ENCODE peak calls at places on chromosomes 13 and 19, in ten cellular contexts. W is epithelial cell of esophagus, Z is IMR-90, E is tibial nerve, Y is BJ, R is GM12865, U is neuronal stem cell, X is fibroblast of lung, J is AG04450, Q is heart right ventricle. I is an unnamed sample.

GRCh38 chr13:38303816-38304215 is 45.8 kb upstream of the UFM1 start:
- DNase-seq in W (no peak), Z (no peak), E (no peak), Y (no peak), R (no peak), U (no peak), X (no peak), J (no peak), Q (no peak), I (no peak)

GRCh38 chr13:46179576-46180368 is 2.2 kb downstream of the LCP1 start:
- DNase-seq in W (no peak), Z (no peak), E (no peak), Y (no peak), R (peak; percentile 81), U (no peak), X (no peak), J (no peak), Q (peak; percentile 50), I (no peak)

GRCh38 chr19:3975637-3976087 is 4.8 kb upstream of the DAPK3 start:
- DNase-seq in W (no peak), Z (no peak), E (no peak), Y (no peak), R (no peak), U (no peak), X (no peak), J (no peak), Q (no peak), I (no peak)

GRCh38 chr13:46211116-46211515 is 612 bp upstream of the LRRC63 start:
- DNase-seq in W (peak; percentile 4), Z (no peak), E (no peak), Y (no peak), R (peak; percentile 4), U (no peak), X (no peak), J (no peak), Q (no peak), I (no peak)

GRCh38 chr19:5048091-5048726 is 79.3 kb downstream of the KDM4B start:
- DNase-seq in W (peak; percentile 75), Z (peak; percentile 67), E (peak; percentile 63), Y (no peak), R (peak; percentile 61), U (peak; percentile 78), X (peak; percentile 72), J (peak; percentile 39), Q (peak; percentile 68), I (no peak)

GRCh38 chr13:50526771-50527567 is 316.5 kb downstream of the DLEU7 start:
- DNase-seq in W (no peak), Z (no peak), E (no peak), Y (no peak), R (no peak), U (no peak), X (no peak), J (no peak), Q (no peak), I (no peak)

GRCh38 chr19:4717966-4718701 is 5.5 kb downstream of the DPP9 start:
- DNase-seq in W (no peak), Z (no peak), E (no peak), Y (no peak), R (no peak), U (no peak), X (no peak), J (no peak), Q (no peak), I (no peak)

GRCh38 chr19:10747271-10747670 is 29.4 kb downstream of the DNM2 start:
- DNase-seq in W (peak; percentile 53), Z (no peak), E (no peak), Y (no peak), R (no peak), U (no peak), X (no peak), J (no peak), Q (no peak), I (no peak)

GRCh38 chr13:64633948-64634347 is 2596.2 kb downstream of the PCDH9 start:
- DNase-seq in W (peak; percentile 66), Z (no peak), E (no peak), Y (no peak), R (no peak), U (no peak), X (no peak), J (no peak), Q (no peak), I (no peak)

GRCh38 chr13:30394798-30395191 is 27.5 kb upstream of the UBE2L5 start:
- DNase-seq in W (no peak), Z (peak; percentile 19), E (no peak), Y (no peak), R (peak; percentile 74), U (no peak), X (peak; percentile 36), J (no peak), Q (no peak), I (no peak)

GRCh38 chr19:50512999-50513745 is 541 bp downstream of the ASPDH start:
- DNase-seq in W (no peak), Z (no peak), E (no peak), Y (no peak), R (no peak), U (no peak), X (no peak), J (no peak), Q (no peak), I (no peak)
- H3K4me3 ChIP-seq in W (no peak overlapping the region), Z (no peak overlapping the region), E (no peak overlapping the region), Y (no peak overlapping the region), R (no peak overlapping the region), U (no peak overlapping the region), X (no peak overlapping the region), J (no peak overlapping the region), Q (no peak overlapping the region), I (no peak overlapping the region)

GRCh38 chr19:43777163-43777700 is 3.5 kb downstream of the KCNN4 start:
- DNase-seq in W (no peak), Z (peak; percentile 36), E (no peak), Y (no peak), R (peak; percentile 74), U (no peak), X (no peak), J (no peak), Q (no peak), I (no peak)

GRCh38 chr19:43778651-43779050 is 2.1 kb downstream of the KCNN4 start:
- DNase-seq in W (no peak), Z (no peak), E (no peak), Y (no peak), R (no peak), U (no peak), X (no peak), J (no peak), Q (no peak), I (no peak)

GRCh38 chr19:43779820-43780219 is 953 bp downstream of the KCNN4 start:
- DNase-seq in W (no peak), Z (no peak), E (no peak), Y (no peak), R (peak; percentile 60), U (no peak), X (no peak), J (no peak), Q (no peak), I (no peak)

GRCh38 chr19:43780706-43781525 is at the start of gene KCNN4:
- DNase-seq in W (peak; percentile 86), Z (peak; percentile 67), E (no peak), Y (no peak), R (peak; percentile 82), U (no peak), X (peak; percentile 54), J (no peak), Q (no peak), I (no peak)

GRCh38 chr19:43779147-43779819 is 1.5 kb downstream of the KCNN4 start:
- DNase-seq in W (no peak), Z (no peak), E (no peak), Y (no peak), R (no peak), U (no peak), X (no peak), J (no peak), Q (no peak), I (no peak)
- H3K4me3 ChIP-seq in W (no peak overlapping the region), Z (no peak overlapping the region), E (no peak overlapping the region), Y (no peak overlapping the region), R (peak overlapping the region; percentile 53), U (no peak overlapping the region), X (no peak overlapping the region), J (no peak overlapping the region), Q (no peak overlapping the region), I (no peak overlapping the region)

GRCh38 chr19:44848805-44849457 is 2.8 kb downstream of the NECTIN2 start:
- DNase-seq in W (no peak), Z (no peak), E (no peak), Y (no peak), R (no peak), U (peak; percentile 33), X (no peak), J (no peak), Q (peak; percentile 37), I (no peak)
- H3K4me3 ChIP-seq in W (no peak overlapping the region), Z (peak overlapping the region; percentile 97), E (peak overlapping the region; percentile 74), Y (peak overlapping the region; percentile 69), R (no peak overlapping the region), U (peak overlapping the region; percentile 98), X (peak overlapping the region; percentile 92), J (peak overlapping the region; percentile 94), Q (peak overlapping the region; percentile 77), I (peak overlapping the region; percentile 99)

DNA sequence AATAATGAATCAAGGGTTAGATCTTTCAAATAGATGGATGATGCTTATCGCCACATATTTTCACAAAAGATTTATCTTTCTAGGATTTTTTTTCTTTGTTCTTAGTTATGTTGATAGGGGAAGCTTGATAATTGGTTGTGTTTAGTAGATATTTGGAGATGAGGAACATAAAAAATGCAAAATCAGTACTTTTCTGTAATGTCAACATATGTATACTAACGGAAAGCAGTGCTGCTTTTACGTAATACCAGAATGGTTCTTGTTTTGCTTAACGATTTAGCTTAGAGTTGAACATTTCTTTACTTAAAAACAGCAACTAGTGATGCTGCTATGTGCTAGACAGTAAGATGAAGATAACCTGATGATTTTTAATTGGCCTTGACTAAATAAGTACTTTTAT is 3.0 kb downstream of the ZMYM2 start:
- DNase-seq in W (no peak), Z (no peak), E (no peak), Y (no peak), R (no peak), U (no peak), X (peak; percentile 20), J (no peak), Q (no peak), I (no peak)
- H3K4me3 ChIP-seq in W (peak overlapping the region; percentile 91), Z (no peak overlapping the region), E (no peak overlapping the region), Y (no peak overlapping the region), R (peak overlapping the region; percentile 79), U (no peak overlapping the region), X (no peak overlapping the region), J (peak overlapping the region; percentile 37), Q (no peak overlapping the region), I (peak overlapping the region; percentile 11)

DNA sequence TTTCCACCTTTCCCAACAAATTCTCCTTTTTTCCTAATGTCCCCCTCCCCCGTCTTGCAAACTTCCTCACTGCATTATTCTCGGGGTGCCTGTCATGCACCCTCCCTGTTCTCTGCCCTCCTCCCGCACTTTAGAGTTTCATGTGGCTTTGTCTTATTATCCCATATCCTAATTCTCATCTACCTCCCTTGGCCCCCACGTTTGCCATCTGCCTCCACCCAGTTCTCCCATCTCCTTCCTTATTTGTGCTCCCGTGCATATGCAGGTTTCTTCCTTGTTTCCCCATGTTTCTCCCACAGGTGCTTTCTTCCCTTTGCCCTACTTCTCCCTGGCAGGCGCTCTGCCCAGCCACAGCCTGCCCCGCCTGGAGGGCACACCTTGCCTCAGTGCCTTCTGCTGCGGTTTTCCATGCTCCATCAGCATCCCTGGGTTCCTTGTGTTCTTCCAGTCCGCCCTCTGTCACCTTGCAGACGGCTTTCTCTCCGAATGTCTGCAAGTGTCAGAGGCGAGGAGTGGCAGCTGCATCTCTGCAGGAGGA is 1.5 kb downstream of the SPATA13 start:
- DNase-seq in W (peak; percentile 5), Z (no peak), E (no peak), Y (no peak), R (no peak), U (no peak), X (no peak), J (no peak), Q (no peak), I (no peak)
- H3K4me3 ChIP-seq in W (no peak overlapping the region), Z (peak overlapping the region; percentile 94), E (peak overlapping the region; percentile 95), Y (no peak overlapping the region), R (no peak overlapping the region), U (no peak overlapping the region), X (peak overlapping the region; percentile 89), J (peak overlapping the region; percentile 84), Q (peak overlapping the region; percentile 81), I (peak overlapping the region; percentile 77)

I was measured in retinal pigment epithelial cell.